ENCODE peak calls at places on chromosome 10, in five cellular contexts. One of them, this sample, is unnamed.
A peak's percentile ranks its signal among the peaks of the same experiment; 100 is the strongest.

GRCh38 chr10:5547934-5548660 is 23.3 kb downstream of the CALML3 start:
- DNase-seq in colonic mucosa: peak; percentile 73
- DNase-seq in cardiac muscle cell: peak; percentile 23
- DNase-seq in endothelial cell of umbilical vein: peak; percentile 55
- DNase-seq in astrocyte: no peak
- DNase-seq in this sample: no peak

GRCh38 chr10:8034666-8035640 is 19.5 kb upstream of the GATA3 start:
- DNase-seq in colonic mucosa: no peak
- DNase-seq in cardiac muscle cell: no peak
- DNase-seq in endothelial cell of umbilical vein: no peak
- DNase-seq in astrocyte: peak; percentile 55
- DNase-seq in this sample: no peak

GRCh38 chr10:65194555-65194954 is 1673.4 kb downstream of the REEP3 start:
- DNase-seq in colonic mucosa: no peak
- DNase-seq in cardiac muscle cell: peak; percentile 24
- DNase-seq in endothelial cell of umbilical vein: no peak
- DNase-seq in astrocyte: no peak
- DNase-seq in this sample: no peak

GRCh38 chr10:128095023-128095752 is 31.0 kb downstream of the MKI67 start:
- DNase-seq in colonic mucosa: no peak
- DNase-seq in cardiac muscle cell: no peak
- DNase-seq in endothelial cell of umbilical vein: no peak
- DNase-seq in astrocyte: no peak
- DNase-seq in this sample: no peak

GRCh38 chr10:78531088-78531487 is 497.4 kb downstream of the RPS24 start:
- DNase-seq in colonic mucosa: no peak
- DNase-seq in cardiac muscle cell: no peak
- DNase-seq in endothelial cell of umbilical vein: no peak
- DNase-seq in astrocyte: no peak
- DNase-seq in this sample: no peak

GRCh38 chr10:22986771-22987542 is 59.1 kb downstream of the ARMC3 start:
- DNase-seq in colonic mucosa: no peak
- DNase-seq in cardiac muscle cell: peak; percentile 67
- DNase-seq in endothelial cell of umbilical vein: peak; percentile 55
- DNase-seq in astrocyte: peak; percentile 16
- DNase-seq in this sample: no peak

GRCh38 chr10:34172936-34173533 is 642.1 kb downstream of the PARD3 start:
- DNase-seq in colonic mucosa: no peak
- DNase-seq in cardiac muscle cell: peak; percentile 40
- DNase-seq in endothelial cell of umbilical vein: no peak
- DNase-seq in astrocyte: peak; percentile 20
- DNase-seq in this sample: peak; percentile 53

GRCh38 chr10:47104786-47105385 is 193.7 kb downstream of the PTPN20 start:
- DNase-seq in colonic mucosa: peak; percentile 23
- DNase-seq in cardiac muscle cell: peak; percentile 8
- DNase-seq in endothelial cell of umbilical vein: no peak
- DNase-seq in astrocyte: no peak
- DNase-seq in this sample: peak; percentile 55

GRCh38 chr10:110919349-110919931 is at the start of gene SHOC2:
- DNase-seq in colonic mucosa: peak; percentile 99
- DNase-seq in cardiac muscle cell: no peak
- DNase-seq in endothelial cell of umbilical vein: no peak
- DNase-seq in astrocyte: no peak
- DNase-seq in this sample: no peak

GRCh38 chr10:4331150-4331549 is 494.9 kb upstream of the AKR1E2 start:
- DNase-seq in colonic mucosa: no peak
- DNase-seq in cardiac muscle cell: no peak
- DNase-seq in endothelial cell of umbilical vein: peak; percentile 46
- DNase-seq in astrocyte: no peak
- DNase-seq in this sample: no peak

GRCh38 chr10:113475381-113475807 is 77.5 kb upstream of the HABP2 start:
- DNase-seq in colonic mucosa: no peak
- DNase-seq in cardiac muscle cell: peak; percentile 21
- DNase-seq in endothelial cell of umbilical vein: no peak
- DNase-seq in astrocyte: peak; percentile 89
- DNase-seq in this sample: no peak

GRCh38 chr10:1715821-1716220 is 21.5 kb downstream of the ADARB2 start:
- DNase-seq in colonic mucosa: no peak
- DNase-seq in cardiac muscle cell: no peak
- DNase-seq in endothelial cell of umbilical vein: no peak
- DNase-seq in astrocyte: no peak
- DNase-seq in this sample: no peak

GRCh38 chr10:70227548-70228320 is 5.5 kb downstream of the PPA1 start:
- DNase-seq in colonic mucosa: peak; percentile 81
- DNase-seq in cardiac muscle cell: no peak
- DNase-seq in endothelial cell of umbilical vein: no peak
- DNase-seq in astrocyte: no peak
- DNase-seq in this sample: no peak

GRCh38 chr10:125027889-125028288 is 86.0 kb downstream of the ZRANB1 start:
- DNase-seq in colonic mucosa: no peak
- DNase-seq in cardiac muscle cell: no peak
- DNase-seq in endothelial cell of umbilical vein: no peak
- DNase-seq in astrocyte: no peak
- DNase-seq in this sample: no peak

GRCh38 chr10:132539431-132539839 is 1.8 kb downstream of the INPP5A start:
- DNase-seq in colonic mucosa: no peak
- DNase-seq in cardiac muscle cell: no peak
- DNase-seq in endothelial cell of umbilical vein: no peak
- DNase-seq in astrocyte: no peak
- DNase-seq in this sample: no peak

GRCh38 chr10:100621360-100622205 is 85.8 kb downstream of the HIF1AN start:
- DNase-seq in colonic mucosa: no peak
- DNase-seq in cardiac muscle cell: peak; percentile 52
- DNase-seq in endothelial cell of umbilical vein: no peak
- DNase-seq in astrocyte: no peak
- DNase-seq in this sample: peak; percentile 36

GRCh38 chr10:79229830-79230562 is 117.3 kb upstream of the PPIF start:
- DNase-seq in colonic mucosa: no peak
- DNase-seq in cardiac muscle cell: no peak
- DNase-seq in endothelial cell of umbilical vein: no peak
- DNase-seq in astrocyte: no peak
- DNase-seq in this sample: no peak

GRCh38 chr10:131002031-131002861 is 309.3 kb downstream of the TCERG1L start:
- DNase-seq in colonic mucosa: no peak
- DNase-seq in cardiac muscle cell: no peak
- DNase-seq in endothelial cell of umbilical vein: no peak
- DNase-seq in astrocyte: no peak
- DNase-seq in this sample: no peak

GRCh38 chr10:24974978-24975377 is 22.6 kb upstream of the PRTFDC1 start:
- DNase-seq in colonic mucosa: no peak
- DNase-seq in cardiac muscle cell: peak; percentile 97
- DNase-seq in endothelial cell of umbilical vein: no peak
- DNase-seq in astrocyte: peak; percentile 81
- DNase-seq in this sample: no peak

GRCh38 chr10:72049969-72050781 is 38.2 kb downstream of the SPOCK2 start:
- DNase-seq in colonic mucosa: no peak
- DNase-seq in cardiac muscle cell: no peak
- DNase-seq in endothelial cell of umbilical vein: no peak
- DNase-seq in astrocyte: no peak
- DNase-seq in this sample: no peak

GRCh38 chr10:16948335-16948734 is 131.1 kb upstream of the RSU1 start:
- DNase-seq in colonic mucosa: no peak
- DNase-seq in cardiac muscle cell: no peak
- DNase-seq in endothelial cell of umbilical vein: no peak
- DNase-seq in astrocyte: no peak
- DNase-seq in this sample: no peak

GRCh38 chr10:52578871-52579405 is 193.6 kb downstream of the MBL2 start:
- DNase-seq in colonic mucosa: no peak
- DNase-seq in cardiac muscle cell: peak; percentile 95
- DNase-seq in endothelial cell of umbilical vein: peak; percentile 96
- DNase-seq in astrocyte: peak; percentile 55
- DNase-seq in this sample: no peak
- H3K4me3 ChIP-seq in colonic mucosa: no peak overlapping the region
- H3K4me3 ChIP-seq in cardiac muscle cell: no peak overlapping the region
- H3K4me3 ChIP-seq in endothelial cell of umbilical vein: peak overlapping the region; percentile 40
- H3K4me3 ChIP-seq in astrocyte: no peak overlapping the region
- H3K4me3 ChIP-seq in this sample: no peak overlapping the region

GRCh38 chr10:117549100-117549499 is 6.6 kb downstream of the EMX2 start:
- DNase-seq in colonic mucosa: no peak
- DNase-seq in cardiac muscle cell: no peak
- DNase-seq in endothelial cell of umbilical vein: no peak
- DNase-seq in astrocyte: no peak
- DNase-seq in this sample: no peak
- H3K27me3 ChIP-seq in colonic mucosa: peaks cover 96% of the 10 kb centered on the region
- H3K27me3 ChIP-seq in cardiac muscle cell: peaks cover 100% of the 10 kb centered on the region
- H3K27me3 ChIP-seq in endothelial cell of umbilical vein: peaks cover 87% of the 10 kb centered on the region
- H3K27me3 ChIP-seq in astrocyte: peaks cover 89% of the 10 kb centered on the region
- H3K27me3 ChIP-seq in this sample: peaks cover 93% of the 10 kb centered on the region

DNA sequence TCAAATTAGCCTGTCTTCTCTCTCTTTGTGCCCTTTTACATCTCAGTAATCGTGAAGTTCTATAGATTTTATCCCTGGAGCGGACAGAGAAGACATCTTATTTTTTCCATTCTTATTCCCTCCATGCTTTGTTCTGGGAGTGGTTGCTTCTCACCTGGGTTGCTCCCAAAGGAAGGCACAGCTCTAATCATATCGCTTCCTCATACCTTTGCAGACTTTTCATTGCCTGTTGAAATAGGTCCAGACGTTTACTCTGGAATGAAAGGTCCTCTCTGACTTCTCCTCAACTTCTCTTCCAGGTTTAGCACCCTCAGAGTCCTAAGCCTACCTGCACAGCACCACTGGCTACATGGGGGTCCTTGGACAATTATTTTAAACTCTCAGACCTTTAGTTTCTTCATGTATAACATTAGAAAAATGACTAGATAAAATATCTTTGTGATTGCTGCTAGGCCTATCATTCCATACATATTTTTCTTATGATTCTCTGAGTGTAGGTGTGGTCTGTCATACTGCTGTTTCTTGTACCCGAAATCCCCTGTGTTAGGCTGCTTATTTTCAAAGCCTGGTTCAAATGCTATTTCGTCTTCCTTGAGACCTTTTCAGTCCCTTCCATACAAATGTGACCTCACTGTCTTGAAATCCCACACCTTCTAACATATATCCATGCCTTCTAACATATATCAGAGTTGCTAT is 418.1 kb downstream of the GFRA1 start:
- DNase-seq in colonic mucosa: no peak
- DNase-seq in cardiac muscle cell: no peak
- DNase-seq in endothelial cell of umbilical vein: no peak
- DNase-seq in astrocyte: peak; percentile 19
- DNase-seq in this sample: no peak
- H3K27ac ChIP-seq in colonic mucosa: no peak overlapping the region
- H3K27ac ChIP-seq in cardiac muscle cell: no peak overlapping the region
- H3K27ac ChIP-seq in endothelial cell of umbilical vein: no peak overlapping the region
- H3K27ac ChIP-seq in astrocyte: no peak overlapping the region
- H3K27ac ChIP-seq in this sample: no peak overlapping the region

DNA sequence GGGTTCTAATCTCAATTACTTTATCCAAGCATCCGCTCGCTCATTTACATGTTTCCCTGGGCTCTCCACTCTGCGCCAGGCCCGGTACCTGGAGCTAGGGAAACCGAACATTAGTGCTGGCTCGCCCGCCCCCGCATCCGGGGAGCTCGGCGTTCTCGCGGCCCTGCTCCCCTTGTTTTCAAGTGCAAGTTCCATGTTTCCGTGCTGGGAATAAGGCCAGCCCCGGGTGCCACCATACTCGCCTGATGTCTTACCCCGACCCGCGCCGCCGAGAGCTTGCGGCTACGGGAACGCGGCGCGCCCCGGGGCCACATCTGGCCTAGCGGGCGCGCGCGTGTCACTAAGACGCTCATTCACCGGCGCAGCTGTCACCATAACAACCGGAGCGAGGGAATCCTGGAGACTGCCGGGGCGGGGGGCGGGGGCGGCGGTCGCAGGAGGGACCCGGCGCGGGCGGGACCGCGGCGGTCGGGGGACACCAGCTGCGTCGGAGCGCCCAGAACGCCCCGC is at the start of gene NEURL1:
- DNase-seq in colonic mucosa: no peak
- DNase-seq in cardiac muscle cell: no peak
- DNase-seq in endothelial cell of umbilical vein: no peak
- DNase-seq in astrocyte: no peak
- DNase-seq in this sample: no peak
- H3K4me3 ChIP-seq in colonic mucosa: peak within 1 kb of the TSS; percentile 59
- H3K4me3 ChIP-seq in cardiac muscle cell: peak within 1 kb of the TSS; percentile 56
- H3K4me3 ChIP-seq in endothelial cell of umbilical vein: peak within 1 kb of the TSS; percentile 43
- H3K4me3 ChIP-seq in astrocyte: peak within 1 kb of the TSS; percentile 38
- H3K4me3 ChIP-seq in this sample: peak within 1 kb of the TSS; percentile 37

This sample was measured in HL-60.